ENCODE peak calls at places on chromosomes 11 and 22, in four cellular contexts. O, H, Y and U are unnamed samples.
A peak's percentile ranks its signal among the peaks of the same experiment; 100 is the strongest.

GRCh38 chr11:93939084-93939780 is 81.9 kb upstream of the HEPHL1 start:
- DNase-seq in O (no peak), H (no peak), Y (no peak), U (no peak)

GRCh38 chr11:45657496-45658260 is 7.7 kb downstream of the CHST1 start:
- DNase-seq in O (no peak), H (no peak), Y (no peak), U (no peak)

GRCh38 chr11:33015621-33016551 is at the start of gene DEPDC7:
- DNase-seq in O (no peak), H (peak; percentile 89), Y (peak; percentile 68), U (peak; percentile 86)

GRCh38 chr11:97620012-97620411 is 1230.2 kb downstream of the JRKL start:
- DNase-seq in O (no peak), H (no peak), Y (no peak), U (no peak)

GRCh38 chr11:120413480-120413879 is 77.3 kb downstream of the ARHGEF12 start:
- DNase-seq in O (no peak), H (no peak), Y (no peak), U (no peak)

GRCh38 chr11:24155792-24156191 is 341.1 kb upstream of the LUZP2 start:
- DNase-seq in O (no peak), H (no peak), Y (no peak), U (peak; percentile 2)

GRCh38 chr22:37173709-37174108 is 14.3 kb downstream of the C1QTNF6 start:
- DNase-seq in O (no peak), H (no peak), Y (no peak), U (no peak)

GRCh38 chr11:123083623-123084029 is 21.7 kb upstream of the HSPA8 start:
- DNase-seq in O (no peak), H (peak; percentile 51), Y (peak; percentile 75), U (peak; percentile 60)

GRCh38 chr11:58811499-58811898 is 33.0 kb downstream of the GLYATL2 start:
- DNase-seq in O (no peak), H (no peak), Y (no peak), U (no peak)

GRCh38 chr11:116513894-116514293 is 258.9 kb downstream of the BUD13 start:
- DNase-seq in O (no peak), H (no peak), Y (no peak), U (no peak)

GRCh38 chr11:6365659-6366058 is 24.6 kb upstream of the SMPD1 start:
- DNase-seq in O (no peak), H (no peak), Y (no peak), U (no peak)

GRCh38 chr11:10122337-10123197 is 171.5 kb downstream of the SBF2 start:
- DNase-seq in O (no peak), H (peak; percentile 31), Y (no peak), U (peak; percentile 50)

GRCh38 chr11:16912607-16913006 is 101.6 kb downstream of the PLEKHA7 start:
- DNase-seq in O (no peak), H (no peak), Y (no peak), U (no peak)

GRCh38 chr11:90204832-90205646 is 17.8 kb downstream of the CHORDC1 start:
- DNase-seq in O (no peak), H (peak; percentile 32), Y (no peak), U (no peak)

GRCh38 chr11:126111458-126112116 is 48.9 kb upstream of the CDON start:
- DNase-seq in O (no peak), H (no peak), Y (no peak), U (no peak)

GRCh38 chr11:19670030-19670761 is 42.4 kb upstream of the NAV2 start:
- DNase-seq in O (no peak), H (peak; percentile 30), Y (no peak), U (peak; percentile 33)

GRCh38 chr11:100687630-100688395 is 725 bp downstream of the ARHGAP42 start:
- DNase-seq in O (no peak), H (peak; percentile 60), Y (peak; percentile 42), U (peak; percentile 42)

GRCh38 chr22:38239101-38239761 is 33.6 kb downstream of the TMEM184B start:
- DNase-seq in O (no peak), H (peak; percentile 40), Y (peak; percentile 36), U (peak; percentile 68)

GRCh38 chr11:32145282-32145681 is 54.4 kb downstream of the RCN1 start:
- DNase-seq in O (no peak), H (no peak), Y (no peak), U (no peak)

GRCh38 chr22:37930270-37930951 is 23.0 kb downstream of the C22orf23 start:
- DNase-seq in O (no peak), H (peak; percentile 25), Y (no peak), U (no peak)

GRCh38 chr22:42938976-42939375 is 76.0 kb downstream of the PACSIN2 start:
- DNase-seq in O (no peak), H (no peak), Y (peak; percentile 76), U (no peak)

GRCh38 chr11:30045144-30045543 is 28.3 kb upstream of the KCNA4 start:
- DNase-seq in O (no peak), H (no peak), Y (no peak), U (no peak)

GRCh38 chr11:133955091-133955846 is 1.5 kb downstream of the IGSF9B start:
- DNase-seq in O (no peak), H (no peak), Y (no peak), U (no peak)

GRCh38 chr11:10858505-10859360 is 880 bp upstream of the ZBED5 start:
- DNase-seq in O (peak; percentile 11), H (no peak), Y (peak; percentile 54), U (peak; percentile 7)

GRCh38 chr11:115286614-115287013 is 217.6 kb downstream of the CADM1 start:
- DNase-seq in O (no peak), H (no peak), Y (no peak), U (no peak)

GRCh38 chr11:59158206-59159068 is 13.5 kb upstream of the DTX4 start:
- DNase-seq in O (no peak), H (peak; percentile 72), Y (peak; percentile 60), U (peak; percentile 29)

GRCh38 chr11:64148200-64148916 is 17.6 kb downstream of the MACROD1 start:
- DNase-seq in O (no peak), H (peak; percentile 72), Y (peak; percentile 74), U (peak; percentile 66)

GRCh38 chr11:132186699-132187098 is 816.3 kb downstream of the NTM start:
- DNase-seq in O (no peak), H (no peak), Y (no peak), U (no peak)

GRCh38 chr11:122559734-122560382 is 95.7 kb upstream of the UBASH3B start:
- DNase-seq in O (no peak), H (peak; percentile 38), Y (no peak), U (no peak)

GRCh38 chr11:109940816-109941215 is 152.4 kb upstream of the ZC3H12C start:
- DNase-seq in O (no peak), H (peak; percentile 28), Y (no peak), U (no peak)

GRCh38 chr11:109945626-109946321 is 147.4 kb upstream of the ZC3H12C start:
- DNase-seq in O (no peak), H (no peak), Y (no peak), U (no peak)

DNA sequence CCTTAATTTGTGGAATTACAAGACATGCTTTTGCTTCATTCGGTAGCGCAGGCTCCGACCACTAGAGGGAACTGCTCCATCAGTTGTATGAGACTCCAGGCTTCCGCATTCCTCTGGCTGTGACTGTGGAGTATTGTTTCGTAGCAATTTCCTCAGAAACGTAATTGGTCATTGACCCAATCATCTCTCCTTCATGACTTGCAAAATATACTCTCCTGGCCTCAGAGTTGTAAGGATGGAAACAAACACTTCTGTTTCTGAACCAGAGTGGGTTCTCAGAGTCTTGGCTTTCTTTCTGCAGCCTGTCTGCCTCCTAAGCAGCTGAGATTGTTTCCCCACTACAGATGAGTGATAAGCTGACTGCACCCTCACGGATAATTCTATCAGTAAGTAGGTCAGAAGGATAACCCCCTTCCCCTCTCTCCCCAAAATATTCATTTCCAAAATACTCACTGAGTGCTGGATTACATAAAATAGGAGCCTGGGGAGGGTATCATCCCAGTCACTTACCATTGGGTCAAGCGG is 146.8 kb upstream of the ZC3H12C start:
- DNase-seq in O (peak; percentile 92), H (peak; percentile 64), Y (peak; percentile 68), U (peak; percentile 23)
- TF ChIP-seq POLR2A in O (no peak), H (no peak), Y (no peak), U (no peak)

DNA sequence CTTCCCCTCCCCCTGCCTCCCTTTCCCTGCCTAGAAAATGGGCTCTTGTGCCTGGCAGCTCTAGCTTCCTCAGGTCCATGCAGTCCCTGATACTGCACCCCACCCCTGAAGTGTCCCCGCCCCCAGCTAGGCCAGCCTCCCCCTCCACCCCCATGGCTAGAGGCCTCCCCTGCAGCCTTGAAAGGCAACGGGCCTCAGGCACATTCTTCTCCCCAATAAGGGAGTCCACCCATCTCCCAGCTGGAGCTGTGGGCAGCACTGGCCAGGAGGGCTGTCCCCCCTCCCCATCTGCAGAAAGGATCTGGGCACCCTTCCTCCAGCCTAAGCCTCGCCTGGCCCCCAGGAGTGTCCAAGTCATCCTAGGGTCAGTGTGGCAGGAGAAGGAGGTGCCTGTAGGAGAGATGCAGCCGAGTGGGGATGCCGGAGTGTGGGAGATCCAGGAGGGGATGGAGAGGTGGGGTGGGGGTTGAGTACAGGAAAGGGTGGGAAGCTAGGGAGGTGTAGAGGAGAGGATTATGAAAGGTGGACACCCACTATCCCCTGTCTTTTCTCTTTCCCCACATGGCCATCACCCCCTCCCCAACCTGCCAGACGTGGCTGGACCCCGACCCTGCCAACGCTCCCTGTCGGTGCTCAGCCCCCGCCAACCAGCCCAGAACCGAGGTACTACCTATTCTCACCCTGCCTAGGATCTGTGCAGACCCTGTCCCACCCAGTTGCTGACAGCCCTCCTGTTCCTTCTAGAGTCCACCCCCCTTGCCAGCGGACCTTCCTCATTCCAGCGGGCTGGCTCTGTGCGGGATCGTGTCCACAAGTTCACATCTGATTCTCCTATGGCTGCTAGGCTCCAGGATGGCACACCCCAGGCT is 9.3 kb downstream of the SMTN start:
- DNase-seq in O (no peak), H (no peak), Y (no peak), U (no peak)
- TF ChIP-seq POLR2A in O (no peak), H (no peak), Y (no peak), U (no peak)

GRCh38 chr11:101916422-101916821 is at the start of gene ANGPTL5:
- DNase-seq in O (no peak), H (no peak), Y (no peak), U (no peak)

GRCh38 chr11:101914349-101914736 is 467 bp upstream of the CEP126 start:
- DNase-seq in O (no peak), H (no peak), Y (no peak), U (peak; percentile 4)

GRCh38 chr11:101915811-101916291 is 471 bp downstream of the ANGPTL5 start:
- DNase-seq in O (no peak), H (peak; percentile 22), Y (no peak), U (no peak)

GRCh38 chr11:101913631-101914030 is 1.2 kb upstream of the CEP126 start:
- DNase-seq in O (no peak), H (no peak), Y (no peak), U (no peak)

DNA sequence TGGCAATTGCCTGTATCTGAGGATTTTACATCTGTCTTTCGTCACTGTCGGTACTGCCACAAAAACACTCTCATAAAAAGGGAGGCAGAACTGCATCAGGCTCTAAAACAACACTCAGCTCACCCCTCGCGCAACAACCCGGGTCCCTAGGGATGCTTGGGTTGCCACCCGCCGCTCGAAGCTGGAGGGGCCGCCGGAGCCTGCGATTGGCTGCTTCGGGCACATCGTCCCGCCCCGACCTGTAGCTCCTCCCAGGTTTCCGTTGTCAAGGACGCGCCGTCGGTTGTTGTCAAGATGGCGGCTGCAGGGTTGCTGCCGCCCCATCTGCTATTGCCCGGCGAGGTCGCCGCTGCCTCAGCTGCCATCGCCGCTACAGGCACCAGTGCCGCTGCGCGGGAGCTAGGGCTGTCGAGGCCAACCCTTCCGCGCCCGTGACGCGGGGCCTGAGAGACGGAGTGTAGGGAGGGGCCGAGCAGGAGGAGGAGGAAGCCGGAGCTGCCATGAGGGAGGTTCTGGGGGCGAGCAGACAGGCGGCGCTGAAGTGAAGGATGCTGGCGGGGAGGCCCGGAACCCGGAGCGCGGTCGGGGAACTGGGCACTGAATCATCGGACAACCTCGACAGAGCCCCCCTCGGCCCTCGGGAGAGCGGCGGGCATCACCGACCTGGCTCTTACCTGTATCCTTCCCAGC is at the start of gene CEP126:
- DNase-seq in O (peak; percentile 32), H (peak; percentile 76), Y (peak; percentile 89), U (peak; percentile 53)
- TF ChIP-seq POLR2A in O (no peak), H (peak; percentile 25), Y (peak; percentile 28), U (no peak)

GRCh38 chr22:31044262-31044861 is 36.8 kb upstream of the SMTN start:
- DNase-seq in O (no peak), H (no peak), Y (no peak), U (no peak)
- TF ChIP-seq POLR2A in O (no peak), H (no peak), Y (no peak), U (no peak)